ENCODE peak calls at places on chromosomes 6 and 20, in four cellular contexts. T is GM12878, P is GM12891, K is K562. W is an unnamed sample.
A peak's percentile ranks its signal among the peaks of the same experiment; 100 is the strongest.

GRCh38 chr20:12928755-12929401 is 79.9 kb upstream of the SPTLC3 start:
- DNase-seq in T (no peak), P (no peak), K (no peak), W (no peak)

GRCh38 chr6:26202201-26202611 is 115.0 kb downstream of the HFE start:
- DNase-seq in T (no peak), P (no peak), K (no peak), W (no peak)

GRCh38 chr6:43402819-43403218 is 24.5 kb upstream of the ABCC10 start:
- DNase-seq in T (no peak), P (no peak), K (peak; percentile 59), W (no peak)

GRCh38 chr6:141988954-141989705 is 143.6 kb upstream of the GJE1 start:
- DNase-seq in T (no peak), P (no peak), K (no peak), W (no peak)

GRCh38 chr6:42454428-42454791 is 2.7 kb upstream of the TRERF1 start:
- DNase-seq in T (no peak), P (no peak), K (no peak), W (no peak)

GRCh38 chr20:41119593-41120561 is 17.5 kb upstream of the PLCG1 start:
- DNase-seq in T (no peak), P (no peak), K (no peak), W (no peak)

GRCh38 chr6:28651161-28651560 is 125.5 kb downstream of the GPX5 start:
- DNase-seq in T (no peak), P (no peak), K (no peak), W (no peak)

GRCh38 chr6:35081426-35081851 is 59.7 kb downstream of the TCP11 start:
- DNase-seq in T (no peak), P (no peak), K (no peak), W (peak; percentile 60)

GRCh38 chr6:30719356-30719755 is 796 bp upstream of the TUBB start:
- DNase-seq in T (no peak), P (no peak), K (no peak), W (no peak)

GRCh38 chr6:148629910-148630470 is 116.8 kb upstream of the UST start:
- DNase-seq in T (no peak), P (no peak), K (no peak), W (no peak)

GRCh38 chr6:57224769-57225515 is 2.8 kb upstream of the RAB23 start:
- DNase-seq in T (no peak), P (no peak), K (no peak), W (no peak)

GRCh38 chr6:107318100-107318736 is 141.1 kb downstream of the PDSS2 start:
- DNase-seq in T (peak; percentile 7), P (peak; percentile 23), K (peak; percentile 43), W (peak; percentile 41)

DNA sequence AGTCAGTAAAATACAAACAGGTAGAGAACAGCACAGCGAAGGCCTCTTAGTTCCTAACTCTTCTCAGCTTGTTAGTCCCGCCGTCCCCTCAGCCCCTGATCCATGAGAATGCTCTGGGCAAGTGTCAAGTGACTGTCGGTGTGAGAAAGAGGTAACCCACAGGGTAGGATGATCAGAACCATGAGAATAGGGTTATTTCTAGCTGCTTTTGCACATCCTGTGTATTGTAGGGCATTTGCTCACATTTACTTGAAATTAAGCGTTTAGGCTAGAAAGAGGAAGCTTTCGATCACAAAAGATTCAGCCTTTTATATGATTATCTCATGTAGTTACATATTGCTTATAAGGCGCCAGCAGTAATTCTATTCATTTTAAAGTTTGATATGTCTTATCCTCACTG is 103.0 kb upstream of the PDE10A start:
- DNase-seq in T (no peak), P (no peak), K (no peak), W (no peak)
- TF ChIP-seq SPI1 in T (no peak), P (no peak), K (no peak), W (no peak)

GRCh38 chr6:160306284-160306683 is 41.9 kb upstream of the SLC22A3 start:
- DNase-seq in T (no peak), P (no peak), K (peak; percentile 3), W (no peak)

GRCh38 chr6:160312900-160313299 is 35.3 kb upstream of the SLC22A3 start:
- DNase-seq in T (no peak), P (no peak), K (no peak), W (no peak)

GRCh38 chr6:160315310-160315709 is 32.9 kb upstream of the SLC22A3 start:
- DNase-seq in T (no peak), P (no peak), K (no peak), W (no peak)

GRCh38 chr6:160309718-160310117 is 38.5 kb upstream of the SLC22A3 start:
- DNase-seq in T (no peak), P (no peak), K (no peak), W (no peak)
- TF ChIP-seq SPI1 in T (no peak), P (no peak), K (no peak), W (no peak)

DNA sequence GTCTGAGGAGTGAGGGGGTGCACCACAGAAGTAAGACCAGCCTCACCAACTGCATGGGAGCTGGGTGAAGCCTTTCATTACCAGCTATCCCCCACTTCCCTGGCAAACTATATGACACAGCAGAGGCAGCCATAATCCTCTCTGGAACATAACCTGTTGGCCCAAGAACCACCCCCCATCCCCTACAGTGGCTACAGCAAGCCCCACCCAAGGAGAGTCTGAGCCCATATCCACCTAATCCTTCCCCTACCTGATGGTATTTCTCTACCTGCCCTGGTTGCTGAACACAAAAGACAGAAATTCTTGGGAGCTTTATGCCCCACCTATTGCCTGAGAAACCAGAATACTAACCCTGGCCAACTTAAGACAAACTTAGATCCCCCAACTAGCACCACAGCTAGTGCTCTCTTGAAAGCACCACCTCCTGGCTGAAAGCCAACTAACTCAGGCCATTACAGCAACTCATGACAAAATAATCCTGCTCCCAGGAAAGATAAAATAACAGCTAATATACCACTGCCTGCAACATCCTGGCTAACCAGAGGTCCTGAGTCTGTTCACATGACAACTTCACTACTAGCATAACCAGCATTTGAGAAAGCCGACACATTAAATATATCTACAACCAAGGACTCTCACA is 11.2 kb downstream of the RNGTT start:
- DNase-seq in T (no peak), P (no peak), K (no peak), W (no peak)
- TF ChIP-seq SPI1 in T (no peak), P (no peak), K (no peak), W (no peak)

GRCh38 chr6:12485837-12486236 is 195.7 kb downstream of the EDN1 start:
- DNase-seq in T (no peak), P (no peak), K (no peak), W (no peak)

GRCh38 chr6:12482386-12482785 is 192.2 kb downstream of the EDN1 start:
- DNase-seq in T (no peak), P (no peak), K (no peak), W (no peak)

GRCh38 chr6:12484519-12484918 is 194.4 kb downstream of the EDN1 start:
- DNase-seq in T (no peak), P (no peak), K (no peak), W (no peak)

GRCh38 chr6:12483712-12484111 is 193.6 kb downstream of the EDN1 start:
- DNase-seq in T (peak; percentile 64), P (no peak), K (no peak), W (no peak)

GRCh38 chr6:12485226-12485764 is 195.1 kb downstream of the EDN1 start:
- DNase-seq in T (no peak), P (no peak), K (no peak), W (no peak)
- TF ChIP-seq SPI1 in T (no peak), P (no peak), K (no peak), W (no peak)

GRCh38 chr6:161228911-161229591 is 44.8 kb downstream of the AGPAT4 start:
- DNase-seq in T (no peak), P (no peak), K (no peak), W (no peak)

GRCh38 chr6:161230339-161230738 is 43.5 kb downstream of the AGPAT4 start:
- DNase-seq in T (no peak), P (no peak), K (no peak), W (no peak)

GRCh38 chr6:161226005-161226964 is 47.6 kb downstream of the AGPAT4 start:
- DNase-seq in T (no peak), P (no peak), K (peak; percentile 91), W (no peak)

GRCh38 chr6:161227004-161227950 is 46.6 kb downstream of the AGPAT4 start:
- DNase-seq in T (no peak), P (no peak), K (no peak), W (no peak)

DNA sequence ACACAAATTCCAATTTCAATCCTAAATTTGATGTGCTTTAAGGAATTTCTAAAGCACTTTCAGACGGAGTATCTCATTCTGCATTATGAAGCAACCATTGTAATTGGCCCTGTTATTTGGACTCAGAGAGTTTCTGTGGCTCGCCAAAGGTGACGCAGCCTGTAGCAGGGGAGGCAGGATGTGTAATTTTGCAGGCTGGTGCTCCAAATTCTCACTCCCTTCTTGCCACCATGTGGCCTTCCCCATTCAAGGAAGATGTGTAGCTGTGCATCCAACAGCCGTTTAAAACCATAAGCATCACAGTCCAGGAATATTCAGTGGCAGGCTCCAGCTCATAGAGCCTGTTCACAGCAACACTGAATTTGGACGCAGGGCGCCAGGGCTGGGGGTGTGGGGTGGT is 45.8 kb downstream of the AGPAT4 start:
- DNase-seq in T (no peak), P (no peak), K (no peak), W (no peak)
- TF ChIP-seq SPI1 in T (no peak), P (no peak), K (no peak), W (no peak)

GRCh38 chr6:111711989-111712388 is 106.3 kb upstream of the TRAF3IP2 start:
- DNase-seq in T (no peak), P (no peak), K (no peak), W (no peak)
- TF ChIP-seq SPI1 in T (no peak), P (no peak), K (no peak), W (no peak)

GRCh38 chr6:79630883-79631799 is at the start of gene SH3BGRL2:
- DNase-seq in T (no peak), P (peak; percentile 46), K (peak; percentile 67), W (peak; percentile 20)
- TF ChIP-seq SPI1 in T (no peak), P (no peak), K (no peak), W (no peak)

GRCh38 chr20:64261138-64261537 is 5.6 kb downstream of the PCMTD2 start:
- DNase-seq in T (no peak), P (no peak), K (no peak), W (no peak)
- TF ChIP-seq SPI1 in T (no peak), P (no peak), K (no peak), W (no peak)